ENCODE peak calls at places on chromosomes 1 and 21, in five cellular contexts. D is WTC11, C is K562, S is GM12878, I is H1. T is an unnamed sample.

GRCh38 chr1:9542425-9542824 is 3.2 kb downstream of the SLC25A33 start:
- DNase-seq in D (no peak), C (no peak), S (no peak), I (no peak), T (peak)

GRCh38 chr1:30005972-30006619 is 717.3 kb downstream of the MATN1 start:
- DNase-seq in D (no peak), C (no peak), S (no peak), I (no peak), T (no peak)

GRCh38 chr1:171898956-171899355 is 57.7 kb downstream of the DNM3 start:
- DNase-seq in D (peak), C (no peak), S (no peak), I (peak), T (no peak)

GRCh38 chr1:29706936-29707335 is 470.6 kb downstream of the PTPRU start:
- DNase-seq in D (peak), C (peak), S (no peak), I (peak), T (no peak)

GRCh38 chr1:234861761-234862160 is 251.8 kb upstream of the IRF2BP2 start:
- DNase-seq in D (no peak), C (no peak), S (no peak), I (no peak), T (no peak)

GRCh38 chr1:53367503-53368313 is 39.8 kb upstream of the LRP8 start:
- DNase-seq in D (no peak), C (peak), S (peak), I (peak), T (no peak)

GRCh38 chr1:85568660-85569059 is 11.9 kb upstream of the CCN1 start:
- DNase-seq in D (no peak), C (no peak), S (no peak), I (no peak), T (no peak)

GRCh38 chr1:244792188-244792850 is 43.1 kb upstream of the COX20 start:
- DNase-seq in D (no peak), C (no peak), S (no peak), I (no peak), T (no peak)

GRCh38 chr1:8257621-8258020 is 60.3 kb upstream of the SLC45A1 start:
- DNase-seq in D (no peak), C (no peak), S (no peak), I (no peak), T (no peak)

GRCh38 chr1:165444897-165445370 is at the start of gene RXRG:
- DNase-seq in D (peak), C (no peak), S (no peak), I (peak), T (no peak)

GRCh38 chr1:50271968-50272578 is 151.2 kb downstream of the DMRTA2 start:
- DNase-seq in D (peak), C (peak), S (no peak), I (peak), T (peak)

GRCh38 chr1:147162093-147162492 is 10.2 kb downstream of the PRKAB2 start:
- DNase-seq in D (no peak), C (no peak), S (no peak), I (no peak), T (no peak)

GRCh38 chr21:44454747-44455523 is at the start of gene LRRC3:
- DNase-seq in D (peak), C (peak), S (peak), I (peak), T (peak)

GRCh38 chr1:164836614-164837018 is 277.6 kb downstream of the PBX1 start:
- DNase-seq in D (no peak), C (no peak), S (no peak), I (no peak), T (no peak)

GRCh38 chr1:199121047-199121446 is 482.2 kb downstream of the PTPRC start:
- DNase-seq in D (no peak), C (no peak), S (no peak), I (no peak), T (no peak)

GRCh38 chr1:53073287-53073686 is 11.3 kb downstream of the PODN start:
- DNase-seq in D (no peak), C (no peak), S (no peak), I (no peak), T (no peak)

GRCh38 chr1:108679586-108680213 is 12.4 kb upstream of the PRPF38B start:
- DNase-seq in D (no peak), C (no peak), S (no peak), I (no peak), T (no peak)

GRCh38 chr1:229002451-229002960 is 267.2 kb downstream of the RHOU start:
- DNase-seq in D (no peak), C (no peak), S (no peak), I (no peak), T (no peak)

GRCh38 chr1:156662588-156663055 is 14.6 kb downstream of the NES start:
- DNase-seq in D (no peak), C (no peak), S (no peak), I (no peak), T (no peak)

GRCh38 chr1:244865028-244865371 is 657 bp upstream of the HNRNPU start:
- DNase-seq in D (peak), C (no peak), S (no peak), I (peak), T (peak)

GRCh38 chr1:34781071-34781843 is at the start of gene GJB3:
- DNase-seq in D (peak), C (peak), S (no peak), I (peak), T (no peak)

GRCh38 chr1:30762931-30763653 is 5.5 kb upstream of the LAPTM5 start:
- DNase-seq in D (no peak), C (no peak), S (no peak), I (no peak), T (no peak)

GRCh38 chr1:190169311-190170067 is 308.2 kb downstream of the BRINP3 start:
- DNase-seq in D (no peak), C (no peak), S (no peak), I (no peak), T (no peak)

GRCh38 chr21:46124926-46125845 is 27.3 kb downstream of the COL6A2 start:
- DNase-seq in D (peak), C (no peak), S (no peak), I (peak), T (no peak)

GRCh38 chr1:77026126-77026525 is 158.8 kb downstream of the ST6GALNAC5 start:
- DNase-seq in D (no peak), C (no peak), S (no peak), I (no peak), T (no peak)

GRCh38 chr1:228246216-228246900 is 38.5 kb downstream of the OBSCN start:
- DNase-seq in D (no peak), C (no peak), S (no peak), I (peak), T (no peak)

GRCh38 chr1:164991763-164992162 is 364.8 kb downstream of the LMX1A start:
- DNase-seq in D (no peak), C (no peak), S (no peak), I (no peak), T (no peak)

GRCh38 chr1:159891275-159892157 is 8.4 kb downstream of the CFAP45 start:
- DNase-seq in D (peak), C (no peak), S (peak), I (peak), T (peak)

GRCh38 chr1:66207484-66207883 is 326.5 kb upstream of the SGIP1 start:
- DNase-seq in D (no peak), C (no peak), S (no peak), I (no peak), T (no peak)

GRCh38 chr1:41774486-41774990 is 144.2 kb downstream of the HIVEP3 start:
- DNase-seq in D (no peak), C (no peak), S (no peak), I (no peak), T (no peak)

GRCh38 chr1:68442822-68443556 is 6.8 kb downstream of the RPE65 start:
- DNase-seq in D (peak), C (peak), S (no peak), I (peak), T (peak)

GRCh38 chr1:229295745-229296144 is 24.8 kb downstream of the RAB4A start:
- DNase-seq in D (no peak), C (no peak), S (no peak), I (no peak), T (no peak)

GRCh38 chr21:25133939-25134338 is 473.3 kb downstream of the MRPL39 start:
- DNase-seq in D (no peak), C (no peak), S (no peak), I (no peak), T (no peak)

GRCh38 chr21:14942801-14943490 is 121.9 kb downstream of the NRIP1 start:
- DNase-seq in D (no peak), C (no peak), S (no peak), I (no peak), T (peak)

GRCh38 chr1:86063721-86064120 is 92.9 kb downstream of the COL24A1 start:
- DNase-seq in D (no peak), C (no peak), S (no peak), I (no peak), T (no peak)

GRCh38 chr1:65119951-65120350 is 28.1 kb upstream of the AK4 start:
- DNase-seq in D (no peak), C (no peak), S (no peak), I (no peak), T (no peak)

GRCh38 chr1:14616997-14617396 is 18.5 kb downstream of the KAZN start:
- DNase-seq in D (no peak), C (peak), S (no peak), I (no peak), T (no peak)

GRCh38 chr1:116911166-116911553 is 1.4 kb downstream of the PTGFRN start:
- DNase-seq in D (no peak), C (peak), S (no peak), I (no peak), T (no peak)

GRCh38 chr1:18093646-18094045 is 14.0 kb upstream of the IGSF21 start:
- DNase-seq in D (no peak), C (no peak), S (no peak), I (no peak), T (no peak)

GRCh38 chr1:18094096-18094495 is 13.5 kb upstream of the IGSF21 start:
- DNase-seq in D (no peak), C (no peak), S (no peak), I (no peak), T (no peak)

GRCh38 chr1:18093193-18093592 is 14.4 kb upstream of the IGSF21 start:
- DNase-seq in D (no peak), C (no peak), S (no peak), I (no peak), T (no peak)

GRCh38 chr1:18090636-18091035 is 17.0 kb upstream of the IGSF21 start:
- DNase-seq in D (peak), C (no peak), S (no peak), I (peak), T (no peak)

GRCh38 chr1:18091660-18092446 is 15.7 kb upstream of the IGSF21 start:
- DNase-seq in D (no peak), C (no peak), S (no peak), I (no peak), T (no peak)
- TF ChIP-seq ATF3 in D (no peak), C (no peak), S (no peak), I (no peak), T (no peak)

DNA sequence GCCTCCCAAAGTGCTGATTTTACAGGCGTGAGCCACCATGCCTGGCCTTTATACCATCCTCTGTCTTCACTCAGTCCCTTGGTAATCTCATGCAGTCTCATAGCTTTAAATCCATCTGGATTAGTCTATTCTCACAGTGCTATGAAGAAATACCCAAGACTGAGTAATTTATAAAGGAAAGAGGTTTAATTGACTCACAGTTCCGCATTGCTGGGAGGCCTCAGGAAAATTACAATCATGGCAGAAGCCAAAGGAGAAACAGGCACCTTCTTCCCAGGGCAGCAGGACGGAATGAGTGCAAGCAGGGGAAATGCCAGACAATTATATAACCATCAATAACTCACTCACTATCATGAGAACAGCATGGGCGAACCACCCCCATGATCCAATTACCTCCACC is 49.1 kb upstream of the CPLANE2 start:
- DNase-seq in D (no peak), C (no peak), S (no peak), I (no peak), T (no peak)
- TF ChIP-seq CREB1 in D (no peak), C (no peak), S (no peak), I (no peak), T (no peak)

DNA sequence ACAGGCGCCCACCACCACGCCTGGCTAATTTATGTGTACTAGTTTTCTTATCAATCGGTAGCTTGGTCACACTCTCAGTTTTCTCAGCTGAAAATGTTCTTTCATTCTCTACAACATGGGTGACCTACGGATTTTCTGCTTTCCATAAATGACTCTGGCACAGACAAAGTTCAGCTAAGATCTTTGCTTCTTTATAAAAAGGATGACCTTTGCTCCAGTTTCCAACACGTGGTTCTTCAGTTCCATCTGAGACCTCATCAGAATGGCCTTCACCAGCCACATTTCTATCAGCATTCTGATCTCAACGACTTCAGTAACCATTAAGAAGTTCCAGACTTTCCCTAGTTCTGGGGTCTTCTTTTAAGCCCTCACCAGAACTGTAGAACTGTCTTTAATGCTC is 39.6 kb downstream of the RHCE start:
- DNase-seq in D (no peak), C (no peak), S (no peak), I (no peak), T (peak)
- TF ChIP-seq ATF3 in D (no peak), C (no peak), S (no peak), I (no peak), T (no peak)

GRCh38 chr1:54887665-54888071 is 673 bp upstream of the DHCR24 start:
- DNase-seq in D (peak), C (no peak), S (no peak), I (no peak), T (no peak)
- TF ChIP-seq CREB1 in D (no peak), C (no peak), S (no peak), I (no peak), T (no peak)